ENCODE peak calls at places on chromosomes 7 and 10, in nine cellular contexts. B is aorta; D is ELF-1; A is CD8-positive, alpha-beta T cell; M is stimulated activated naive CD8-positive, alpha-beta T cell treated with anti-CD3 and anti-CD28 coated beads, Interleukin-15, amount 100 ng/mL, for 72 hours; C is T-helper 9 cell; H is nephron progenitor cell; U is activated CD4-positive, alpha-beta memory T cell treated with anti-CD3 and anti-CD28 coated beads, Interleukin-2, amount 10 ng/mL, durations not matched to agents 7 days and 5 days; X is osteocyte. T is an unnamed sample.
A peak's percentile ranks its signal among the peaks of the same experiment; 100 is the strongest.

GRCh38 chr7:158749396-158749795 is 44.8 kb upstream of the NCAPG2 start:
- DNase-seq in H (no peak), D (no peak), B (no peak), M (no peak), X (peak; percentile 60), U (no peak), A (no peak), C (no peak), T (no peak)

GRCh38 chr7:64625114-64626082 is 40.5 kb upstream of the ZNF107 start:
- DNase-seq in X (no peak), H (no peak), C (no peak), U (no peak), A (no peak), M (no peak), D (no peak), B (no peak), T (peak; percentile 6)

GRCh38 chr10:48690791-48691660 is 6.4 kb downstream of the WDFY4 start:
- DNase-seq in D (no peak), C (no peak), X (peak; percentile 80), B (no peak), H (no peak), U (no peak), A (no peak), M (no peak), T (no peak)

GRCh38 chr7:44975331-44976039 is 3.3 kb downstream of the MYO1G start:
- DNase-seq in M (no peak), A (no peak), C (no peak), H (no peak), D (no peak), U (no peak), X (no peak), B (peak; percentile 70), T (no peak)

GRCh38 chr10:121672733-121673132 is 74.5 kb upstream of the FGFR2 start:
- DNase-seq in B (no peak), U (no peak), M (no peak), C (no peak), D (no peak), A (no peak), X (no peak), H (no peak), T (no peak)

GRCh38 chr10:80454526-80455460 is 683 bp downstream of the TSPAN14 start:
- DNase-seq in X (peak; percentile 88), A (no peak), M (peak; percentile 34), U (peak; percentile 46), D (peak; percentile 56), H (peak; percentile 60), B (peak; percentile 84), C (no peak), T (peak; percentile 27)

GRCh38 chr10:22319559-22320558 is 1.0 kb upstream of the BMI1 start:
- DNase-seq in A (no peak), X (no peak), D (peak; percentile 48), U (no peak), H (no peak), B (no peak), M (no peak), C (no peak), T (no peak)

GRCh38 chr7:83162402-83163256 is at the start of gene PCLO:
- DNase-seq in B (peak; percentile 77), X (peak; percentile 92), A (peak; percentile 12), M (peak; percentile 67), C (peak; percentile 6), D (peak; percentile 97), U (peak; percentile 41), H (peak; percentile 91), T (peak; percentile 52)

GRCh38 chr7:90587766-90588165 is 8.4 kb upstream of the CDK14 start:
- DNase-seq in B (no peak), M (no peak), C (no peak), H (no peak), A (no peak), X (no peak), D (no peak), U (no peak), T (no peak)

GRCh38 chr10:62054825-62055224 is 153.3 kb downstream of the ARID5B start:
- DNase-seq in D (no peak), C (no peak), M (no peak), X (no peak), U (no peak), A (no peak), B (no peak), H (no peak), T (no peak)

GRCh38 chr10:15515207-15515606 is 144.1 kb upstream of the FAM171A1 start:
- DNase-seq in U (no peak), M (no peak), H (no peak), X (no peak), B (no peak), D (no peak), A (no peak), C (no peak), T (no peak)

GRCh38 chr10:12726971-12727831 is 274.3 kb downstream of the CCDC3 start:
- DNase-seq in H (no peak), A (no peak), D (no peak), C (no peak), B (no peak), X (no peak), U (peak; percentile 24), M (peak; percentile 13), T (no peak)

GRCh38 chr10:99767901-99768300 is 14.5 kb upstream of the ABCC2 start:
- DNase-seq in C (no peak), A (no peak), X (no peak), U (no peak), M (no peak), B (no peak), D (no peak), H (no peak), T (no peak)

GRCh38 chr10:110775022-110775379 is 96.7 kb upstream of the PDCD4 start:
- DNase-seq in D (no peak), X (no peak), M (no peak), B (no peak), H (no peak), C (no peak), U (no peak), A (no peak), T (no peak)

GRCh38 chr10:103548581-103549348 is 55.3 kb downstream of the NEURL1 start:
- DNase-seq in A (no peak), B (no peak), U (no peak), D (no peak), M (no peak), X (no peak), C (no peak), H (no peak), T (no peak)

GRCh38 chr7:105718511-105718925 is 137.2 kb upstream of the EFCAB10 start:
- DNase-seq in M (no peak), A (no peak), H (no peak), U (no peak), X (no peak), D (peak; percentile 77), B (no peak), C (no peak), T (no peak)

GRCh38 chr7:125908714-125909113 is 979.1 kb upstream of the POT1 start:
- DNase-seq in B (no peak), U (no peak), A (no peak), M (no peak), D (no peak), X (no peak), C (no peak), H (no peak), T (no peak)

GRCh38 chr7:141700848-141701371 is 1.1 kb downstream of the DENND11 start:
- DNase-seq in D (peak; percentile 25), X (no peak), U (no peak), A (peak; percentile 24), B (no peak), C (no peak), H (peak; percentile 13), M (no peak), T (no peak)

GRCh38 chr7:44104880-44105771 is 981 bp downstream of the AEBP1 start:
- DNase-seq in X (no peak), A (no peak), C (no peak), M (no peak), B (peak; percentile 87), H (peak; percentile 45), U (no peak), D (peak; percentile 52), T (no peak)

T was measured in stimulated activated naive B cell treated with anti-CD40 and anti-IgM and Interleukin-4, amounts not matched to agents 10 μg/mL and 1 μg/mL and 100 μg/mL, for 72 hours.